ENCODE peak calls at places on chromosomes 3 and 15, in nine cellular contexts. S, K, P, M, C, D, H, X and O are unnamed samples.

GRCh38 chr3:187014417-187014864 is 84.1 kb downstream of the ST6GAL1 start:
- DNase-seq in D (no peak), C (peak; percentile 34), S (no peak), K (no peak), H (peak; percentile 8), M (no peak), P (no peak), X (no peak), O (no peak)

GRCh38 chr3:43287514-43287913 is 1.2 kb downstream of the SNRK start:
- DNase-seq in P (no peak), M (no peak), K (peak; percentile 18), H (no peak), X (no peak), S (no peak), D (no peak), C (peak; percentile 14), O (no peak)

GRCh38 chr3:29683306-29683993 is 402.6 kb downstream of the RBMS3 start:
- DNase-seq in P (no peak), M (no peak), S (peak; percentile 17), K (peak; percentile 2), H (peak; percentile 82), C (peak; percentile 58), X (no peak), D (no peak), O (peak; percentile 39)

GRCh38 chr3:104911376-104911775 is 455.3 kb upstream of the ALCAM start:
- DNase-seq in X (no peak), H (peak; percentile 20), D (no peak), C (no peak), S (no peak), P (no peak), M (no peak), K (no peak), O (no peak)

GRCh38 chr3:27456554-27456953 is 27.6 kb downstream of the SLC4A7 start:
- DNase-seq in D (no peak), P (no peak), K (no peak), H (peak; percentile 68), S (no peak), M (no peak), X (no peak), C (no peak), O (no peak)

GRCh38 chr3:110900583-110900982 is 171.0 kb upstream of the NECTIN3 start:
- DNase-seq in S (no peak), P (no peak), D (no peak), X (no peak), H (peak; percentile 82), C (peak; percentile 76), M (no peak), K (no peak), O (no peak)

GRCh38 chr3:171781711-171782127 is 28.6 kb downstream of the PLD1 start:
- DNase-seq in S (no peak), H (peak; percentile 82), C (no peak), X (no peak), P (no peak), M (no peak), D (no peak), K (no peak), O (no peak)

GRCh38 chr15:94230886-94231727 is at the start of gene MCTP2:
- DNase-seq in K (peak; percentile 97), H (peak; percentile 50), X (no peak), D (peak; percentile 3), C (peak; percentile 39), P (peak; percentile 2), M (peak; percentile 95), S (peak; percentile 81), O (peak; percentile 81)

GRCh38 chr15:45918839-45919238 is 284.0 kb downstream of the SQOR start:
- DNase-seq in P (no peak), D (no peak), H (no peak), C (no peak), X (no peak), K (no peak), M (no peak), S (no peak), O (no peak)

GRCh38 chr3:17983106-17983505 is 240.7 kb upstream of the TBC1D5 start:
- DNase-seq in D (no peak), K (peak; percentile 99), M (no peak), C (no peak), X (no peak), H (no peak), S (no peak), P (no peak), O (no peak)